ENCODE peak calls at places on chromosomes 2 and 18, in five cellular contexts. T is ELR, Q is cardiac fibroblast, F is left kidney, W is RCC 7860. K is an unnamed sample.

GRCh38 chr2:133986881-133987793 is 266.7 kb upstream of the MGAT5 start:
- DNase-seq in Q (no peak), F (no peak), T (no peak), W (no peak), K (no peak)

GRCh38 chr18:74083071-74083954 is 64.3 kb downstream of the FBXO15 start:
- DNase-seq in W (no peak), Q (no peak), F (peak), T (peak), K (peak)

GRCh38 chr2:149994057-149994728 is 406.6 kb upstream of the MMADHC start:
- DNase-seq in Q (peak), F (peak), T (peak), W (peak), K (peak)

GRCh38 chr2:227610123-227610522 is 4.5 kb downstream of the SCYGR3 start:
- DNase-seq in Q (no peak), W (no peak), F (no peak), T (no peak), K (peak)

GRCh38 chr2:195695002-195695631 is 38.1 kb downstream of the SLC39A10 start:
- DNase-seq in F (no peak), T (no peak), W (peak), Q (no peak), K (no peak)

GRCh38 chr2:165469417-165469816 is at the start of gene CSRNP3:
- DNase-seq in Q (peak), T (peak), W (peak), F (peak), K (no peak)

GRCh38 chr2:26925100-26925791 is 45.2 kb upstream of the MAPRE3 start:
- DNase-seq in Q (no peak), W (no peak), T (no peak), F (peak), K (no peak)

GRCh38 chr2:46847185-46847710 is 68.4 kb downstream of the MCFD2 start:
- DNase-seq in W (peak), T (peak), F (peak), Q (peak), K (peak)

GRCh38 chr2:10776231-10776977 is 36.2 kb downstream of the PDIA6 start:
- DNase-seq in W (no peak), Q (no peak), F (no peak), T (no peak), K (no peak)

GRCh38 chr18:58253871-58254270 is 209.8 kb downstream of the NEDD4L start:
- DNase-seq in T (no peak), W (no peak), F (peak), Q (no peak), K (no peak)

GRCh38 chr2:235820571-235820970 is 326.7 kb downstream of the AGAP1 start:
- DNase-seq in W (no peak), F (no peak), T (no peak), Q (peak), K (no peak)

GRCh38 chr2:100011272-100011711 is 131.1 kb downstream of the AFF3 start:
- DNase-seq in W (peak), T (peak), Q (peak), F (peak), K (no peak)

GRCh38 chr2:25197336-25198208 is 29.2 kb upstream of the POMC start:
- DNase-seq in T (peak), W (no peak), F (no peak), Q (no peak), K (peak)

GRCh38 chr18:55351220-55351619 is 236.8 kb downstream of the TCF4 start:
- DNase-seq in W (no peak), Q (peak), F (no peak), T (no peak), K (no peak)

GRCh38 chr2:57720728-57721627 is 325.6 kb upstream of the VRK2 start:
- DNase-seq in T (peak), Q (peak), W (peak), F (peak), K (peak)

GRCh38 chr18:74131124-74131523 is 16.5 kb downstream of the FBXO15 start:
- DNase-seq in W (no peak), T (no peak), Q (no peak), F (no peak), K (no peak)

GRCh38 chr18:37335337-37335736 is 230.3 kb downstream of the CELF4 start:
- DNase-seq in Q (no peak), T (no peak), W (no peak), F (peak), K (no peak)

GRCh38 chr2:37085731-37086147 is 1.4 kb downstream of the GPATCH11 start:
- DNase-seq in T (peak), W (peak), F (no peak), Q (peak), K (no peak)

GRCh38 chr2:32894119-32894728 is 52.5 kb upstream of the LTBP1 start:
- DNase-seq in T (no peak), W (no peak), F (no peak), Q (no peak), K (no peak)

GRCh38 chr2:222300725-222301295 is 2.0 kb upstream of the PAX3 start:
- DNase-seq in F (peak), T (no peak), Q (no peak), W (no peak), K (no peak)

GRCh38 chr2:178542569-178542968 is 62.3 kb downstream of the PLEKHA3 start:
- DNase-seq in W (peak), F (no peak), Q (no peak), T (no peak), K (no peak)

GRCh38 chr2:240387325-240387668 is 48.2 kb upstream of the GPC1 start:
- DNase-seq in F (no peak), T (no peak), W (no peak), Q (no peak), K (no peak)

GRCh38 chr2:162749456-162749855 is 89.1 kb downstream of the KCNH7 start:
- DNase-seq in W (no peak), Q (no peak), T (no peak), F (no peak), K (no peak)

GRCh38 chr2:111198701-111199100 is 78.0 kb downstream of the BCL2L11 start:
- DNase-seq in Q (no peak), W (no peak), T (no peak), F (no peak), K (no peak)